ENCODE peak calls at places on chromosomes 3 and 15, in nine cellular contexts. G is AG09309; W is stimulated activated CD4-positive, alpha-beta T cell treated with anti-CD3 and anti-CD28 coated beads, TNF-alpha, amount 100 ng/mL, for 1 hour; F is sigmoid colon; X is iris pigment epithelial cell; H is activated T-helper 1 cell treated with Interleukin-2 at 50 U/mL for 16 hours; Y is ovary; B is activated naive CD4-positive, alpha-beta T cell; D is ELF-1. O is an unnamed sample.

GRCh38 chr15:70627734-70628541 is 135.4 kb downstream of the UACA start:
- DNase-seq in G (peak), W (no peak), F (no peak), X (no peak), H (no peak), Y (no peak), B (no peak), D (no peak), O (no peak)

GRCh38 chr3:188274249-188274915 is 120.4 kb downstream of the LPP start:
- DNase-seq in G (no peak), W (no peak), F (no peak), X (no peak), H (no peak), Y (no peak), B (no peak), D (no peak), O (no peak)

GRCh38 chr15:76286231-76286879 is 24.9 kb downstream of the ETFA start:
- DNase-seq in G (no peak), W (no peak), F (no peak), X (peak), H (no peak), Y (no peak), B (no peak), D (no peak), O (no peak)

GRCh38 chr3:66418432-66419052 is 82.3 kb downstream of the LRIG1 start:
- DNase-seq in G (no peak), W (no peak), F (peak), X (no peak), H (no peak), Y (no peak), B (no peak), D (no peak), O (no peak)

GRCh38 chr3:5317572-5317971 is 130.1 kb downstream of the EDEM1 start:
- DNase-seq in G (no peak), W (no peak), F (no peak), X (no peak), H (no peak), Y (no peak), B (no peak), D (no peak), O (no peak)

GRCh38 chr15:51229907-51230328 is 108.5 kb downstream of the CYP19A1 start:
- DNase-seq in G (no peak), W (no peak), F (no peak), X (peak), H (no peak), Y (no peak), B (no peak), D (peak), O (peak)

GRCh38 chr15:40029979-40030893 is 8.7 kb downstream of the SRP14 start:
- DNase-seq in G (no peak), W (no peak), F (no peak), X (peak), H (no peak), Y (no peak), B (no peak), D (peak), O (peak)

GRCh38 chr15:67977690-67978089 is 76.4 kb upstream of the PIAS1 start:
- DNase-seq in G (no peak), W (no peak), F (no peak), X (no peak), H (no peak), Y (no peak), B (no peak), D (no peak), O (no peak)